ENCODE peak calls at places on chromosomes 2 and 18, in four cellular contexts. B is mammary epithelial cell, U is mucosa of descending colon, P is colonic mucosa. Z is an unnamed sample.
A peak's percentile ranks its signal among the peaks of the same experiment; 100 is the strongest.

GRCh38 chr2:149650006-149650405 is 62.4 kb upstream of the MMADHC start:
- DNase-seq in B (peak; percentile 12), P (no peak), U (no peak), Z (no peak)

GRCh38 chr2:242047963-242048362 is 178.4 kb downstream of the RTP5 start:
- DNase-seq in B (no peak), P (no peak), U (no peak), Z (no peak)

GRCh38 chr2:224009605-224010330 is 29.3 kb downstream of the SERPINE2 start:
- DNase-seq in P (no peak), U (no peak), B (no peak), Z (peak; percentile 38)

GRCh38 chr18:46320928-46321855 is 217.0 kb downstream of the HAUS1 start:
- DNase-seq in P (no peak), B (peak; percentile 84), U (no peak), Z (peak; percentile 60)

GRCh38 chr2:130342020-130342532 is 621 bp upstream of the IMP4 start:
- DNase-seq in P (peak; percentile 93), B (peak; percentile 94), U (peak; percentile 91), Z (peak; percentile 93)

GRCh38 chr2:146312899-146313298 is 1531.9 kb upstream of the ACVR2A start:
- DNase-seq in P (no peak), B (no peak), U (no peak), Z (peak; percentile 17)

GRCh38 chr2:240997856-240998705 is at the start of gene SNED1:
- DNase-seq in B (peak; percentile 54), U (peak; percentile 95), P (peak; percentile 92), Z (peak; percentile 75)

GRCh38 chr2:118242216-118242615 is 153.9 kb downstream of the INSIG2 start:
- DNase-seq in P (no peak), U (no peak), B (peak; percentile 65), Z (peak; percentile 39)

GRCh38 chr2:200625958-200626363 is 40.1 kb downstream of the AOX1 start:
- DNase-seq in U (no peak), P (no peak), B (no peak), Z (peak; percentile 83)

GRCh38 chr2:170715062-170715931 is at the start of gene SP5:
- DNase-seq in U (peak; percentile 60), B (no peak), P (peak; percentile 65), Z (no peak)

GRCh38 chr2:112866128-112866835 is 29.7 kb upstream of the IL1B start:
- DNase-seq in U (peak; percentile 69), B (no peak), P (peak; percentile 41), Z (no peak)

GRCh38 chr2:118049140-118050128 is 35.6 kb upstream of the CCDC93 start:
- DNase-seq in P (no peak), U (no peak), B (no peak), Z (no peak)

GRCh38 chr18:34738173-34738894 is 28.2 kb downstream of the DTNA start:
- DNase-seq in P (no peak), U (no peak), B (peak; percentile 37), Z (no peak)

GRCh38 chr18:62498616-62499262 is 24.1 kb upstream of the ZCCHC2 start:
- DNase-seq in B (no peak), U (no peak), P (no peak), Z (no peak)

GRCh38 chr2:231378028-231378722 is 17.3 kb upstream of the B3GNT7 start:
- DNase-seq in P (peak; percentile 78), B (peak; percentile 22), U (peak; percentile 60), Z (no peak)

GRCh38 chr2:227462972-227463931 is 8.7 kb upstream of the AGFG1 start:
- DNase-seq in U (no peak), P (no peak), B (no peak), Z (no peak)

GRCh38 chr2:143524001-143524608 is 394.9 kb downstream of the ARHGAP15 start:
- DNase-seq in P (no peak), B (no peak), U (no peak), Z (peak; percentile 84)

GRCh38 chr2:39469807-39470206 is 32.7 kb upstream of the MAP4K3 start:
- DNase-seq in P (peak; percentile 37), U (peak; percentile 27), B (peak; percentile 55), Z (peak; percentile 54)

GRCh38 chr18:58682429-58683069 is 11.3 kb downstream of the MALT1 start:
- DNase-seq in P (peak; percentile 66), U (peak; percentile 66), B (peak; percentile 64), Z (peak; percentile 75)

GRCh38 chr2:176085861-176086771 is 2.4 kb upstream of the EVX2 start:
- DNase-seq in P (peak; percentile 56), U (peak; percentile 63), B (no peak), Z (peak; percentile 26)

GRCh38 chr18:48959921-48960920 is 9.5 kb upstream of the SMAD7 start:
- DNase-seq in U (no peak), P (no peak), B (no peak), Z (peak; percentile 56)

GRCh38 chr2:157662401-157662800 is 33.7 kb upstream of the ACVR1C start:
- DNase-seq in P (no peak), B (peak; percentile 35), U (no peak), Z (no peak)

GRCh38 chr2:33226546-33226945 is 249.9 kb upstream of the RASGRP3 start:
- DNase-seq in P (no peak), B (no peak), U (no peak), Z (no peak)

GRCh38 chr18:33839452-33840225 is 261.6 kb downstream of the ASXL3 start:
- DNase-seq in B (peak; percentile 39), U (peak; percentile 68), P (peak; percentile 49), Z (peak; percentile 35)

GRCh38 chr18:12307871-12308385 is at the start of gene TUBB6:
- DNase-seq in P (peak; percentile 44), B (peak; percentile 82), U (peak; percentile 42), Z (peak; percentile 83)

GRCh38 chr2:239445771-239446524 is 45.1 kb upstream of the HDAC4 start:
- DNase-seq in B (no peak), P (no peak), U (no peak), Z (peak; percentile 63)

GRCh38 chr2:27133905-27134780 is at the start of gene PREB:
- DNase-seq in B (peak; percentile 93), U (peak; percentile 97), P (peak; percentile 97), Z (peak; percentile 90)
- TF ChIP-seq CTCF in B (peak; percentile 19), U (no peak), P (no peak), Z (peak; percentile 55)

DNA sequence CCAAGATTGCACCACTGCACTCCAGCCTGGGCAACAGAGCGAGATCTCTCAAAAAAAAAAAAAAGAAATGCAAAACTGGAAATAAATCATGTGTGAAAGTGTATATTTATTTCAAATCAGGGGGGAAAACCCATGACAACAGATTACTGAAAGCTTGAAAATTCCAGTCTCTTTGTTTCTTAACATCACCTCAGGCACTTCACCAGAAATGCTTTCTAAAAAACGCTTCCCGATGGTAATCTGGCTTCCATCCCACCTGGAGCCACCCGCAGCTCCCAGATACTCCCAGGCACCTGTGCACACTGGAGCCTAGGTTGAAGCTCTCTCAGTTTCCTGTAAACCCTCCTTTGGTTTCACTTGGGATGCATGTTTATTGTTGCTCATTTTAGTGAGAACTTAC is 7.2 kb upstream of the ITGB6 start:
- DNase-seq in B (peak; percentile 84), P (no peak), U (no peak), Z (no peak)
- H3K4me3 ChIP-seq in B (no peak overlapping the region), P (no peak overlapping the region), U (no peak overlapping the region), Z (no peak overlapping the region)

GRCh38 chr2:120856421-120856862 is 120.8 kb downstream of the GLI2 start:
- DNase-seq in U (no peak), P (no peak), B (no peak), Z (peak; percentile 78)
- TF ChIP-seq CTCF in U (no peak), P (no peak), B (peak; percentile 14), Z (peak; percentile 65)

GRCh38 chr2:27954771-27955384 is 64.3 kb downstream of the BABAM2 start:
- DNase-seq in U (peak; percentile 39), P (peak; percentile 38), B (peak; percentile 92), Z (peak; percentile 100)
- H3K4me3 ChIP-seq in U (no peak overlapping the region), P (no peak overlapping the region), B (peak overlapping the region; percentile 4), Z (no peak overlapping the region)

GRCh38 chr2:218894168-218895157 is 13.8 kb downstream of the WNT10A start:
- DNase-seq in U (no peak), B (peak; percentile 75), P (no peak), Z (no peak)

GRCh38 chr2:218890369-218890768 is 9.7 kb downstream of the WNT10A start:
- DNase-seq in U (no peak), P (no peak), B (no peak), Z (no peak)

GRCh38 chr2:218893349-218894167 is 12.9 kb downstream of the WNT10A start:
- DNase-seq in B (no peak), P (no peak), U (no peak), Z (no peak)

GRCh38 chr2:218891275-218892135 is 10.9 kb downstream of the WNT10A start:
- DNase-seq in B (no peak), P (no peak), U (no peak), Z (no peak)

DNA sequence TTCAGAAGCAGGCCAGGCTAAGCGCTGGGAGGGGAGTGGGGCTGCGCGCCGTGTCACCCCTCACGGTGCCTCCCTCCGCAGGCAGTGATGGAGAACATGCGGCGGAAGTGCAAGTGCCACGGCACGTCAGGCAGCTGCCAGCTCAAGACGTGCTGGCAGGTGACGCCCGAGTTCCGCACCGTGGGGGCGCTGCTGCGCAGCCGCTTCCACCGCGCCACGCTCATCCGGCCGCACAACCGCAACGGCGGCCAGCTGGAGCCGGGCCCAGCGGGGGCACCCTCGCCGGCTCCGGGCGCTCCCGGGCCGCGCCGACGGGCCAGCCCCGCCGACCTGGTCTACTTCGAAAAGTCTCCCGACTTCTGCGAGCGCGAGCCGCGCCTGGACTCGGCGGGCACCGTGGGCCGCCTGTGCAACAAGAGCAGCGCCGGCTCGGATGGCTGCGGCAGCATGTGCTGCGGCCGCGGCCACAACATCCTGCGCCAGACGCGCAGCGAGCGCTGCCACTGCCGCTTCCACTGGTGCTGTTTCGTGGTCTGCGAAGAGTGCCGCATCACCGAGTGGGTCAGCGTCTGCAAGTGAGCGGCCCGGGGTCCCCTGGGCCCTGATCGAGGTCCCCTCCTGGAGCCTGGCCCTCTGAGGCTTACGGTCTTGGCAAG is 12.2 kb downstream of the WNT10A start:
- DNase-seq in U (peak; percentile 81), B (peak; percentile 53), P (peak; percentile 79), Z (peak; percentile 34)
- TF ChIP-seq CTCF in U (peak; percentile 54), B (peak; percentile 60), P (peak; percentile 22), Z (peak; percentile 13)

GRCh38 chr18:44500820-44501670 is 179.6 kb upstream of the SETBP1 start:
- DNase-seq in P (no peak), B (no peak), U (no peak), Z (no peak)
- H3K4me3 ChIP-seq in P (no peak overlapping the region), B (no peak overlapping the region), U (no peak overlapping the region), Z (no peak overlapping the region)

GRCh38 chr2:137190411-137191190 is 425.3 kb downstream of the THSD7B start:
- DNase-seq in U (no peak), P (no peak), B (no peak), Z (peak; percentile 18)
- TF ChIP-seq CTCF in U (no peak), P (no peak), B (no peak), Z (no peak)

GRCh38 chr2:235597081-235597615 is 103.3 kb downstream of the AGAP1 start:
- DNase-seq in U (no peak), B (no peak), P (no peak), Z (no peak)
- H3K4me3 ChIP-seq in U (no peak overlapping the region), B (no peak overlapping the region), P (no peak overlapping the region), Z (no peak overlapping the region)

GRCh38 chr2:210707900-210708299 is 151.5 kb downstream of the CPS1 start:
- DNase-seq in B (no peak), U (no peak), P (no peak), Z (no peak)

GRCh38 chr2:210718503-210718902 is 162.1 kb downstream of the CPS1 start:
- DNase-seq in P (no peak), B (no peak), U (no peak), Z (no peak)

GRCh38 chr2:210715560-210715959 is 159.2 kb downstream of the CPS1 start:
- DNase-seq in P (no peak), U (no peak), B (no peak), Z (no peak)

GRCh38 chr2:210713122-210713521 is 156.7 kb downstream of the CPS1 start:
- DNase-seq in B (no peak), U (no peak), P (no peak), Z (no peak)
- TF ChIP-seq CTCF in B (no peak), U (no peak), P (no peak), Z (no peak)